ENCODE peak calls at places on chromosomes 13 and 19, in seven cellular contexts. One of them, this sample, is unnamed.

GRCh38 chr13:32040689-32041088 is 9.1 kb downstream of the FRY start:
- DNase-seq in CD8-positive, alpha-beta memory T cell: no peak
- DNase-seq in substantia nigra: no peak
- DNase-seq in Karpas-422: no peak
- DNase-seq in left ventricle myocardium inferior: no peak
- DNase-seq in RWPE2: no peak
- DNase-seq in A673: no peak
- DNase-seq in this sample: no peak

GRCh38 chr13:112152846-112153245 is 85.9 kb downstream of the SOX1 start:
- DNase-seq in Karpas-422: no peak
- DNase-seq in CD8-positive, alpha-beta memory T cell: no peak
- DNase-seq in substantia nigra: no peak
- DNase-seq in RWPE2: no peak
- DNase-seq in left ventricle myocardium inferior: no peak
- DNase-seq in A673: no peak
- DNase-seq in this sample: no peak

GRCh38 chr19:1046836-1047695 is 7.2 kb downstream of the ABCA7 start:
- DNase-seq in Karpas-422: no peak
- DNase-seq in A673: no peak
- DNase-seq in left ventricle myocardium inferior: no peak
- DNase-seq in CD8-positive, alpha-beta memory T cell: no peak
- DNase-seq in substantia nigra: no peak
- DNase-seq in RWPE2: no peak
- DNase-seq in this sample: no peak

GRCh38 chr13:78601886-78602560 is 1.3 kb downstream of the POU4F1 start:
- DNase-seq in CD8-positive, alpha-beta memory T cell: no peak
- DNase-seq in left ventricle myocardium inferior: no peak
- DNase-seq in substantia nigra: no peak
- DNase-seq in RWPE2: no peak
- DNase-seq in Karpas-422: no peak
- DNase-seq in A673: no peak
- DNase-seq in this sample: no peak

GRCh38 chr19:19551862-19552192 is 13.8 kb downstream of the CILP2 start:
- DNase-seq in Karpas-422: no peak
- DNase-seq in RWPE2: no peak
- DNase-seq in left ventricle myocardium inferior: no peak
- DNase-seq in CD8-positive, alpha-beta memory T cell: no peak
- DNase-seq in A673: no peak
- DNase-seq in substantia nigra: no peak
- DNase-seq in this sample: no peak

GRCh38 chr19:56141416-56141992 is 417 bp downstream of the ZNF444 start:
- DNase-seq in Karpas-422: peak
- DNase-seq in CD8-positive, alpha-beta memory T cell: peak
- DNase-seq in left ventricle myocardium inferior: no peak
- DNase-seq in A673: no peak
- DNase-seq in RWPE2: no peak
- DNase-seq in substantia nigra: no peak
- DNase-seq in this sample: no peak

GRCh38 chr19:46218160-46218559 is 11.4 kb upstream of the IGFL1 start:
- DNase-seq in Karpas-422: peak
- DNase-seq in RWPE2: no peak
- DNase-seq in CD8-positive, alpha-beta memory T cell: no peak
- DNase-seq in substantia nigra: no peak
- DNase-seq in left ventricle myocardium inferior: no peak
- DNase-seq in A673: peak
- DNase-seq in this sample: no peak

GRCh38 chr19:17966497-17967257 is at the start of gene KCNN1:
- DNase-seq in CD8-positive, alpha-beta memory T cell: no peak
- DNase-seq in RWPE2: no peak
- DNase-seq in A673: peak
- DNase-seq in Karpas-422: no peak
- DNase-seq in left ventricle myocardium inferior: no peak
- DNase-seq in substantia nigra: no peak
- DNase-seq in this sample: no peak

GRCh38 chr13:81577601-81578000 is 1236.7 kb upstream of the SPRY2 start:
- DNase-seq in substantia nigra: no peak
- DNase-seq in left ventricle myocardium inferior: no peak
- DNase-seq in Karpas-422: no peak
- DNase-seq in A673: no peak
- DNase-seq in RWPE2: no peak
- DNase-seq in CD8-positive, alpha-beta memory T cell: no peak
- DNase-seq in this sample: no peak

GRCh38 chr19:49409441-49410029 is 13.7 kb downstream of the PTH2 start:
- DNase-seq in A673: no peak
- DNase-seq in left ventricle myocardium inferior: no peak
- DNase-seq in substantia nigra: no peak
- DNase-seq in RWPE2: peak
- DNase-seq in Karpas-422: peak
- DNase-seq in CD8-positive, alpha-beta memory T cell: no peak
- DNase-seq in this sample: no peak

GRCh38 chr19:46840157-46840942 is 10.3 kb downstream of the AP2S1 start:
- DNase-seq in A673: peak
- DNase-seq in Karpas-422: peak
- DNase-seq in CD8-positive, alpha-beta memory T cell: peak
- DNase-seq in RWPE2: no peak
- DNase-seq in substantia nigra: no peak
- DNase-seq in left ventricle myocardium inferior: no peak
- DNase-seq in this sample: no peak

GRCh38 chr19:50861025-50861424 is 6.3 kb downstream of the KLK3 start:
- DNase-seq in RWPE2: no peak
- DNase-seq in CD8-positive, alpha-beta memory T cell: no peak
- DNase-seq in Karpas-422: no peak
- DNase-seq in substantia nigra: no peak
- DNase-seq in left ventricle myocardium inferior: no peak
- DNase-seq in A673: no peak
- DNase-seq in this sample: no peak

GRCh38 chr13:99564389-99564788 is 63.1 kb downstream of the TM9SF2 start:
- DNase-seq in CD8-positive, alpha-beta memory T cell: no peak
- DNase-seq in left ventricle myocardium inferior: no peak
- DNase-seq in substantia nigra: no peak
- DNase-seq in A673: no peak
- DNase-seq in Karpas-422: no peak
- DNase-seq in RWPE2: no peak
- DNase-seq in this sample: no peak

GRCh38 chr19:28358604-28359003 is 854.3 kb downstream of the UQCRFS1 start:
- DNase-seq in A673: peak
- DNase-seq in substantia nigra: no peak
- DNase-seq in Karpas-422: no peak
- DNase-seq in CD8-positive, alpha-beta memory T cell: no peak
- DNase-seq in left ventricle myocardium inferior: no peak
- DNase-seq in RWPE2: no peak
- DNase-seq in this sample: no peak

GRCh38 chr19:16591803-16592556 is 19.8 kb upstream of the SLC35E1 start:
- DNase-seq in RWPE2: no peak
- DNase-seq in CD8-positive, alpha-beta memory T cell: no peak
- DNase-seq in substantia nigra: no peak
- DNase-seq in Karpas-422: no peak
- DNase-seq in A673: no peak
- DNase-seq in left ventricle myocardium inferior: no peak
- DNase-seq in this sample: no peak

GRCh38 chr19:6068711-6069110 is 41.6 kb downstream of the RFX2 start:
- DNase-seq in substantia nigra: no peak
- DNase-seq in RWPE2: no peak
- DNase-seq in CD8-positive, alpha-beta memory T cell: no peak
- DNase-seq in left ventricle myocardium inferior: no peak
- DNase-seq in A673: no peak
- DNase-seq in Karpas-422: no peak
- DNase-seq in this sample: no peak

GRCh38 chr19:6065685-6066365 is 44.5 kb downstream of the RFX2 start:
- DNase-seq in left ventricle myocardium inferior: peak
- DNase-seq in A673: no peak
- DNase-seq in RWPE2: no peak
- DNase-seq in substantia nigra: no peak
- DNase-seq in Karpas-422: no peak
- DNase-seq in CD8-positive, alpha-beta memory T cell: peak
- DNase-seq in this sample: peak

GRCh38 chr19:6069268-6069771 is 41.0 kb downstream of the RFX2 start:
- DNase-seq in substantia nigra: no peak
- DNase-seq in CD8-positive, alpha-beta memory T cell: no peak
- DNase-seq in RWPE2: no peak
- DNase-seq in A673: no peak
- DNase-seq in Karpas-422: peak
- DNase-seq in left ventricle myocardium inferior: no peak
- DNase-seq in this sample: no peak

GRCh38 chr19:6066661-6067646 is 43.3 kb downstream of the RFX2 start:
- DNase-seq in RWPE2: peak
- DNase-seq in Karpas-422: no peak
- DNase-seq in substantia nigra: peak
- DNase-seq in A673: peak
- DNase-seq in CD8-positive, alpha-beta memory T cell: no peak
- DNase-seq in left ventricle myocardium inferior: peak
- DNase-seq in this sample: peak

GRCh38 chr19:6067975-6068374 is 42.3 kb downstream of the RFX2 start:
- DNase-seq in left ventricle myocardium inferior: no peak
- DNase-seq in Karpas-422: no peak
- DNase-seq in substantia nigra: no peak
- DNase-seq in A673: no peak
- DNase-seq in RWPE2: peak
- DNase-seq in CD8-positive, alpha-beta memory T cell: no peak
- DNase-seq in this sample: no peak
- H3K27ac ChIP-seq in left ventricle myocardium inferior: peak
- H3K27ac ChIP-seq in Karpas-422: no peak
- H3K27ac ChIP-seq in substantia nigra: no peak
- H3K27ac ChIP-seq in A673: no peak
- H3K27ac ChIP-seq in RWPE2: peak
- H3K27ac ChIP-seq in CD8-positive, alpha-beta memory T cell: no peak
- H3K27ac ChIP-seq in this sample: peak

DNA sequence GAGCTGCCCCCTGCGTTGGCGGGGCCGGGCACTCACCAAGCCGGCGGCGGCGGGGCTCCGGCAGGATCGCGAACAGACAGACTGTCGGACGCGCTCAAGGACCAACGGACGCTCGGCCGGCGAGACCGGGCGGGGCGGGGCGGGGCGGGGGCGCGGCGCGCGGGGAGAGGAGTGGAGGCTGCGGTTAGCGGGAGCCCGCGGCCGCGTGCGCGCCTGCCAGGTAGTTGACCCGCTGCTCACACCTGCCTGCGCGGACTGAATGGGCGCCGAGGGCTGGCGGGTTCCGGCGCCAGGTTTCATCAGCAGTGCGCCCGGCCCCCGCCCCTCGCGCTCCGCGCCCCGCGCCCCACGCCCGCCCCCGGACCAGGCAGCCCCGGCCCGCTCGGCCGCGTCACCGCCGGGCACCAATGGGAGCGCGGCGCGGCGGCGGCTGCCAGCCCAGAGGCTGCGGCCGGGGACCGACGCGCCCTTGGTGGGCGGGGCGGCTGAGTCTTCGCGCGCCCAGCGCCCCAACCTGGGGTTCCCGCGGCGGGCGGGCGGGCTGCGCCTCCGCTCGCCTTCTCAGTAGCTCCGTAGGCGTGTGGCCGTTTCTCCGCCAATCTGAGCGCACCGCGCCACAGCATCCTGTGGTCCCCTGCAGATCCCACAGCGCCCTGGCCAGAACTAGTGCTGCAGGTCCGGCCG is at the start of gene SLC7A1:
- DNase-seq in Karpas-422: peak
- DNase-seq in RWPE2: peak
- DNase-seq in substantia nigra: peak
- DNase-seq in left ventricle myocardium inferior: peak
- DNase-seq in A673: peak
- DNase-seq in CD8-positive, alpha-beta memory T cell: peak
- DNase-seq in this sample: peak
- H3K27ac ChIP-seq in Karpas-422: peak
- H3K27ac ChIP-seq in RWPE2: peak
- H3K27ac ChIP-seq in substantia nigra: peak
- H3K27ac ChIP-seq in left ventricle myocardium inferior: peak
- H3K27ac ChIP-seq in A673: peak
- H3K27ac ChIP-seq in CD8-positive, alpha-beta memory T cell: peak
- H3K27ac ChIP-seq in this sample: peak

GRCh38 chr19:40803170-40803856 is 4.3 kb downstream of the EGLN2 start:
- DNase-seq in left ventricle myocardium inferior: no peak
- DNase-seq in substantia nigra: no peak
- DNase-seq in Karpas-422: no peak
- DNase-seq in A673: no peak
- DNase-seq in CD8-positive, alpha-beta memory T cell: no peak
- DNase-seq in RWPE2: no peak
- DNase-seq in this sample: no peak

GRCh38 chr19:40806385-40807146 is 7.6 kb downstream of the EGLN2 start:
- DNase-seq in substantia nigra: peak
- DNase-seq in Karpas-422: peak
- DNase-seq in RWPE2: peak
- DNase-seq in left ventricle myocardium inferior: peak
- DNase-seq in A673: peak
- DNase-seq in CD8-positive, alpha-beta memory T cell: peak
- DNase-seq in this sample: peak

GRCh38 chr19:40805258-40805868 is 6.4 kb downstream of the EGLN2 start:
- DNase-seq in left ventricle myocardium inferior: no peak
- DNase-seq in substantia nigra: no peak
- DNase-seq in RWPE2: no peak
- DNase-seq in CD8-positive, alpha-beta memory T cell: no peak
- DNase-seq in Karpas-422: no peak
- DNase-seq in A673: no peak
- DNase-seq in this sample: no peak

GRCh38 chr19:40803857-40804782 is 5.1 kb downstream of the EGLN2 start:
- DNase-seq in CD8-positive, alpha-beta memory T cell: peak
- DNase-seq in substantia nigra: no peak
- DNase-seq in left ventricle myocardium inferior: peak
- DNase-seq in A673: no peak
- DNase-seq in Karpas-422: peak
- DNase-seq in RWPE2: no peak
- DNase-seq in this sample: no peak

DNA sequence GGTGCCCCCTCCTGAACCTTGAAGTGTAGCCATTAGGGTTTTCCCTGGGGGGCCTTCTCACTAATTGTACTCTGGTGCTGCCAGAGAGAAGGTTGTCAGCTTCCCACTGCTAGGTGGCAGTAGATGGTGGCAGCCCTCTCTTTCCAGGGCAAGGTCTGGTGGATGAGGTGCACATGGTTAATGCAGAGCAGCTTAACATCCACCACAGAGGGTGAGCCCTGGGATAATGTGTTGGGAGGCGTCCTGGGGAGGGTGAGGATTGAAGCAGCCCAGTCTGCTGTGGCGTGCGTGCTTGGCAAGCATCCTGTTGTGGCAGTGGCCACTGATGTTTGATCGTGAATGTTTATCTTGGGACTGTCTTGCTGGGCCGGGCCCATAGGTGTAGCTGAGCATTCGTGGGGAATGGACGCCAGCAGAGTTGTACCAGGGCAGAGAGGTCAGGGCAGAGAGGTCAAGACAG is 5.8 kb downstream of the EGLN2 start:
- DNase-seq in RWPE2: no peak
- DNase-seq in CD8-positive, alpha-beta memory T cell: no peak
- DNase-seq in A673: no peak
- DNase-seq in left ventricle myocardium inferior: no peak
- DNase-seq in substantia nigra: no peak
- DNase-seq in Karpas-422: peak
- DNase-seq in this sample: no peak
- H3K27ac ChIP-seq in RWPE2: no peak
- H3K27ac ChIP-seq in CD8-positive, alpha-beta memory T cell: peak
- H3K27ac ChIP-seq in A673: peak
- H3K27ac ChIP-seq in left ventricle myocardium inferior: peak
- H3K27ac ChIP-seq in substantia nigra: peak
- H3K27ac ChIP-seq in Karpas-422: peak
- H3K27ac ChIP-seq in this sample: peak

GRCh38 chr13:50693755-50694154 is 149.7 kb downstream of the DLEU7 start:
- DNase-seq in RWPE2: no peak
- DNase-seq in CD8-positive, alpha-beta memory T cell: no peak
- DNase-seq in substantia nigra: no peak
- DNase-seq in left ventricle myocardium inferior: peak
- DNase-seq in Karpas-422: no peak
- DNase-seq in A673: no peak
- DNase-seq in this sample: no peak
- H3K27ac ChIP-seq in RWPE2: no peak
- H3K27ac ChIP-seq in CD8-positive, alpha-beta memory T cell: no peak
- H3K27ac ChIP-seq in substantia nigra: no peak
- H3K27ac ChIP-seq in left ventricle myocardium inferior: peak
- H3K27ac ChIP-seq in Karpas-422: no peak
- H3K27ac ChIP-seq in A673: no peak
- H3K27ac ChIP-seq in this sample: no peak

This sample was measured in breast epithelium.